ENCODE peak calls at places on chromosomes 11 and 22, in five cellular contexts. T is IMR-90, S is K562, X is HepG2, N is GM12878. B is an unnamed sample.

GRCh38 chr22:45683680-45684079 is 12.0 kb downstream of the ATXN10 start:
- DNase-seq in X (no peak), T (no peak), S (no peak), N (no peak), B (no peak)

GRCh38 chr11:121119444-121119843 is 18.4 kb downstream of the TECTA start:
- DNase-seq in S (no peak), N (no peak), T (no peak), X (no peak), B (no peak)

GRCh38 chr22:39546889-39547586 is 14.5 kb upstream of the RPS19BP1 start:
- DNase-seq in N (no peak), T (peak; percentile 69), X (no peak), S (no peak), B (no peak)

GRCh38 chr11:17013548-17014320 is 480 bp downstream of the PLEKHA7 start:
- DNase-seq in X (peak; percentile 19), S (no peak), N (no peak), T (no peak), B (peak; percentile 47)

GRCh38 chr11:101188801-101189200 is 59.2 kb upstream of the PGR start:
- DNase-seq in S (no peak), T (no peak), X (no peak), N (no peak), B (no peak)

GRCh38 chr11:125433454-125434121 is 62.5 kb downstream of the FEZ1 start:
- DNase-seq in T (peak; percentile 66), X (peak; percentile 15), S (peak; percentile 66), N (no peak), B (peak; percentile 45)

GRCh38 chr11:68333176-68333575 is 20.8 kb downstream of the LRP5 start:
- DNase-seq in T (no peak), X (no peak), N (no peak), S (no peak), B (no peak)

GRCh38 chr22:22395230-22395629 is 113.3 kb downstream of the ZNF280B start:
- DNase-seq in X (no peak), S (no peak), N (no peak), T (no peak), B (no peak)

GRCh38 chr11:96465537-96465936 is 75.7 kb downstream of the JRKL start:
- DNase-seq in T (no peak), N (no peak), S (no peak), X (no peak), B (no peak)

GRCh38 chr22:38072322-38073149 is 11.4 kb downstream of the SLC16A8 start:
- DNase-seq in T (no peak), N (no peak), S (no peak), X (no peak), B (no peak)

GRCh38 chr11:107606122-107606521 is 15.2 kb downstream of the ELMOD1 start:
- DNase-seq in S (no peak), N (no peak), T (no peak), X (no peak), B (no peak)

GRCh38 chr22:43238526-43239006 is 51.6 kb upstream of the TTLL12 start:
- DNase-seq in X (no peak), S (no peak), N (no peak), T (no peak), B (no peak)

GRCh38 chr22:25403284-25403606 is 161.2 kb upstream of the GRK3 start:
- DNase-seq in S (no peak), N (no peak), T (peak; percentile 10), X (no peak), B (no peak)

GRCh38 chr11:60343094-60343704 is 16.1 kb downstream of the MS4A6E start:
- DNase-seq in X (peak; percentile 18), T (no peak), N (no peak), S (peak; percentile 43), B (peak; percentile 29)

GRCh38 chr22:30538280-30538679 is 8.3 kb downstream of the SEC14L6 start:
- DNase-seq in S (no peak), N (no peak), T (peak; percentile 19), X (no peak), B (no peak)

GRCh38 chr11:93622043-93622442 is 39.4 kb upstream of the CEP295 start:
- DNase-seq in T (no peak), S (no peak), N (no peak), X (peak; percentile 11), B (peak; percentile 6)

GRCh38 chr11:35272391-35272821 is 133.4 kb downstream of the CD44 start:
- DNase-seq in X (no peak), S (no peak), N (peak; percentile 95), T (no peak), B (no peak)

GRCh38 chr22:46352691-46353386 is 17.3 kb downstream of the TRMU start:
- DNase-seq in N (no peak), S (no peak), T (peak; percentile 26), X (no peak), B (peak; percentile 42)

GRCh38 chr11:130738618-130739017 is 177.7 kb downstream of the SNX19 start:
- DNase-seq in X (no peak), S (no peak), T (peak; percentile 66), N (no peak), B (no peak)

GRCh38 chr11:110972640-110973039 is 260.4 kb upstream of the ARHGAP20 start:
- DNase-seq in S (no peak), X (no peak), T (peak; percentile 94), N (no peak), B (peak; percentile 33)

GRCh38 chr22:30445438-30445936 is 19.9 kb downstream of the MTFP1 start:
- DNase-seq in N (no peak), X (peak; percentile 22), T (peak; percentile 39), S (no peak), B (no peak)

DNA sequence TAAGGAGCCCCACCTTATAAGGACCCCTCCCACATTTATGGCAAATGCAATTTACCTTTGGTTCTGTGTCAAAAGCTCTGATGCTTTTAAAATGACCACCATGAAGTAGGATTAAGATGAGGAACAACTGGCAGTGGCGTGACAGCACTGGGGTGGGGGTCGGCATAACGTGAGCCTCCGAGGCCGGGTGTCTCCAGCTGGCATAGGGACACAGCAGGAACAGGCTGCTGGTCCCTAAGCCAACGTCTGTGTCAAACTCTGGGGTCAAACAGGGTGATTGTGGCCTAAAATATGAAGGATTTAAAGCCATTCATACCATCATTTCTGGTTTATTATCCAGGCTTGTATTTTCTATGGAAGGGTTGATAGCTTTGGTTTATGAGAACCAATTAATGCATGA is 205.1 kb upstream of the NCAM1 start:
- DNase-seq in S (no peak), X (no peak), N (no peak), T (no peak), B (no peak)
- TF ChIP-seq CTCF in S (no peak), X (no peak), N (no peak), T (no peak), B (no peak)

DNA sequence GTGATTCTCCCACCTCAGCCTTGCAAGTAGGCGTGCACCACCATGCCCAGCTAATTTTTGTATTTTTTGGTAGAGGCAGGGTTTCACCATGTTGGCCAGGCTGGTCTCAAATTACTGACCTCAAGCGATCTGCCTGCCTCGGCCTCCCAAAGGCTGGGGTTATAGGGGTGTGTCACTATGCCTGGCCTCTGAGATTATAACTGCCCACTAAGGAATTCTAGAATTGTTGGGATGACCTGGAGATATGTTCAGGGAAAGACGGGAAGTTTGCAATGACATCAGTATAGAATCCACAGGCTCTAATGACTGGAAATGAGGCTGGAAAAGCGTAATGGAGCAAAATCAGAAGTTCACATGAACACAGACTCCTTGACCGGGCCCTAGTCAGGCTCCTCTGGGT is 62.2 kb downstream of the CLMP start:
- DNase-seq in T (no peak), S (no peak), N (no peak), X (no peak), B (no peak)
- TF ChIP-seq BHLHE40 in T (no peak), S (no peak), N (no peak), X (no peak), B (no peak)

DNA sequence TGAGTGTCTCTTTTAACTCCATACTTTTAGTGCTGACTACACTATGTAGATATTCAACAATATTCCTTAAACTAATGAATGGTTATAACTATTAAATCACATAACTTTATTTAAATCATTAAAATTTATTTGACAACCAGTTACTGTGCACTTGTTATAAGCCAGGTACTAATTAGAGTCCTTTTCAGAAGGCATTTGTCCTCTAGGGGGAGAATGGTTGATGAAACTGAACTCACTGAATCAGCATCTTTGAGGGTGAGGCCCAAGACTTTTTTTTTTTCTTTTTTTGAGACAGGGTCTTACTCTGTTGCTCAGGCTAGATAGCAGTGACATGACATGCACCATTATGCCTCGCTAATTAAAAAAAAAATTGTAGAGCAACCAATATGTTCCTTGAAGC is 515.6 kb upstream of the CCDC90B start:
- DNase-seq in N (no peak), T (no peak), S (no peak), X (no peak), B (no peak)
- TF ChIP-seq CTCF in N (peak; percentile 18), T (no peak), S (peak; percentile 13), X (no peak), B (no peak)

GRCh38 chr11:102798012-102798746 is at the start of gene MMP1:
- DNase-seq in X (no peak), T (peak; percentile 90), N (no peak), S (no peak), B (no peak)
- TF ChIP-seq BHLHE40 in X (no peak), T (peak; percentile 73), N (no peak), S (no peak), B (no peak)

DNA sequence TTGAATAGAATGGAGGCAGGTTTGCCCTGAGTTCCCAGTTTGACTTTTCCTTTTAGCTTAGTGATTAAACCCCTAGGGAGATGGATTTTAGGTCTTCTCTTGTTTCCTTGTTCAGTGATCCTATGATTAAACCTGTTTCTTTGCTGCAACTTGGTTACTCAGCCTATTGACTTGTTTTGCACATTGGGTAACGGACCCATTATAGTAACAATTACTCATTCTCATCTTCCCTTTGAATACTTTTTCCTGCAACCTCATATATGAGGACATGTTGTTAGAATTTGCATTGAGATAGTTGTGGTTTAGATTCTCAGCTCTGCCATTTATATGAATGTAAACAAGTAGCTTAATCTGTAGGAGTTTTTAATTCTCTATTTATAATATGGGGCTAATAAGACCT is 489.2 kb upstream of the CNTN5 start:
- DNase-seq in T (no peak), S (no peak), X (no peak), N (no peak), B (no peak)
- TF ChIP-seq CTCF in T (no peak), S (no peak), X (no peak), N (no peak), B (no peak)